ENCODE peak calls at places on chromosomes 3 and 15, in eight cellular contexts. W, J, H, A, Y, O, E and F are unnamed samples.
A peak's percentile ranks its signal among the peaks of the same experiment; 100 is the strongest.

GRCh38 chr15:31346367-31347066 is 19.9 kb downstream of the KLF13 start:
- DNase-seq in W (no peak), J (no peak), H (no peak), A (no peak), Y (no peak), O (no peak), E (no peak), F (no peak)

GRCh38 chr15:72206677-72207000 is 9.1 kb upstream of the GRAMD2A start:
- DNase-seq in W (no peak), J (no peak), H (no peak), A (no peak), Y (no peak), O (no peak), E (no peak), F (no peak)

GRCh38 chr15:41881925-41882688 is 11.7 kb downstream of the SPTBN5 start:
- DNase-seq in W (no peak), J (peak; percentile 70), H (peak; percentile 6), A (peak; percentile 23), Y (peak; percentile 45), O (peak; percentile 47), E (peak; percentile 50), F (peak; percentile 15)

GRCh38 chr3:13709706-13710105 is 160.8 kb downstream of the FBLN2 start:
- DNase-seq in W (peak; percentile 3), J (no peak), H (no peak), A (no peak), Y (no peak), O (no peak), E (no peak), F (no peak)

GRCh38 chr3:106208979-106209378 is 340.2 kb upstream of the CBLB start:
- DNase-seq in W (no peak), J (no peak), H (no peak), A (no peak), Y (peak; percentile 5), O (peak; percentile 10), E (peak; percentile 28), F (peak; percentile 77)

GRCh38 chr3:134407247-134407640 is 33.0 kb upstream of the AMOTL2 start:
- DNase-seq in W (no peak), J (no peak), H (no peak), A (no peak), Y (peak; percentile 53), O (no peak), E (no peak), F (no peak)

GRCh38 chr15:70054366-70054765 is 43.4 kb downstream of the TLE3 start:
- DNase-seq in W (no peak), J (no peak), H (no peak), A (no peak), Y (no peak), O (peak; percentile 24), E (no peak), F (no peak)

GRCh38 chr3:180036678-180037455 is at the start of gene PEX5L:
- DNase-seq in W (peak; percentile 83), J (peak; percentile 43), H (peak; percentile 53), A (peak; percentile 80), Y (peak; percentile 87), O (no peak), E (peak; percentile 91), F (peak; percentile 42)

GRCh38 chr3:106881177-106881576 is 496.1 kb upstream of the CCDC54 start:
- DNase-seq in W (no peak), J (no peak), H (no peak), A (no peak), Y (no peak), O (no peak), E (no peak), F (no peak)

GRCh38 chr3:55246016-55246415 is 241.1 kb downstream of the WNT5A start:
- DNase-seq in W (no peak), J (no peak), H (no peak), A (no peak), Y (no peak), O (no peak), E (no peak), F (peak; percentile 34)

GRCh38 chr3:122668930-122669730 is 11.5 kb upstream of the PARP14 start:
- DNase-seq in W (no peak), J (no peak), H (no peak), A (peak; percentile 54), Y (peak; percentile 52), O (no peak), E (no peak), F (peak; percentile 28)

GRCh38 chr3:121995190-121996137 is 26.6 kb downstream of the ILDR1 start:
- DNase-seq in W (no peak), J (peak; percentile 70), H (peak; percentile 31), A (peak; percentile 80), Y (peak; percentile 68), O (peak; percentile 36), E (peak; percentile 22), F (peak; percentile 55)

GRCh38 chr3:112847692-112848091 is 1.0 kb upstream of the CD200R1L start:
- DNase-seq in W (no peak), J (no peak), H (peak; percentile 21), A (no peak), Y (no peak), O (no peak), E (no peak), F (no peak)

GRCh38 chr15:81336568-81336967 is 12.6 kb upstream of the STARD5 start:
- DNase-seq in W (no peak), J (peak; percentile 36), H (no peak), A (no peak), Y (peak; percentile 28), O (no peak), E (no peak), F (peak; percentile 58)

GRCh38 chr3:99960941-99961340 is 143.3 kb downstream of the CMSS1 start:
- DNase-seq in W (no peak), J (no peak), H (no peak), A (peak; percentile 58), Y (no peak), O (no peak), E (no peak), F (no peak)